ENCODE peak calls at places on chromosome 18, in nine cellular contexts. I, T, P, F, C, H, D, J and O are unnamed samples.

GRCh38 chr18:10169064-10169562 is 255.3 kb downstream of the VAPA start:
- DNase-seq in I (no peak), T (no peak), P (no peak), F (peak), C (no peak), H (no peak), D (peak), J (no peak), O (no peak)

GRCh38 chr18:6776193-6776592 is 46.7 kb downstream of the ARHGAP28 start:
- DNase-seq in I (no peak), T (no peak), P (no peak), F (peak), C (no peak), H (no peak), D (peak), J (no peak), O (peak)

GRCh38 chr18:76126327-76126726 is 368.7 kb downstream of the ZNF516 start:
- DNase-seq in I (no peak), T (no peak), P (no peak), F (no peak), C (no peak), H (no peak), D (peak), J (no peak), O (no peak)

GRCh38 chr18:52979888-52980287 is 639.9 kb downstream of the DCC start:
- DNase-seq in I (no peak), T (no peak), P (no peak), F (no peak), C (no peak), H (no peak), D (no peak), J (no peak), O (no peak)

GRCh38 chr18:58044370-58045264 is 591 bp downstream of the NEDD4L start:
- DNase-seq in I (peak), T (peak), P (peak), F (peak), C (peak), H (peak), D (no peak), J (no peak), O (no peak)

GRCh38 chr18:52339891-52340371 is at the start of gene DCC:
- DNase-seq in I (no peak), T (no peak), P (no peak), F (no peak), C (no peak), H (no peak), D (peak), J (peak), O (no peak)

GRCh38 chr18:39454866-39455265 is 1889.3 kb upstream of the CELF4 start:
- DNase-seq in I (no peak), T (no peak), P (no peak), F (peak), C (no peak), H (no peak), D (no peak), J (no peak), O (no peak)

GRCh38 chr18:48053881-48054586 is 123.6 kb upstream of the SMAD2 start:
- DNase-seq in I (no peak), T (peak), P (no peak), F (no peak), C (no peak), H (peak), D (no peak), J (no peak), O (no peak)

GRCh38 chr18:48020337-48021250 is 90.1 kb upstream of the SMAD2 start:
- DNase-seq in I (no peak), T (no peak), P (no peak), F (no peak), C (no peak), H (no peak), D (no peak), J (no peak), O (no peak)

GRCh38 chr18:43420950-43421349 is 143.7 kb upstream of the SYT4 start:
- DNase-seq in I (no peak), T (no peak), P (no peak), F (no peak), C (no peak), H (no peak), D (no peak), J (no peak), O (no peak)

GRCh38 chr18:36130883-36131653 is 1.4 kb downstream of the ELP2 start:
- DNase-seq in I (no peak), T (no peak), P (no peak), F (no peak), C (no peak), H (no peak), D (no peak), J (no peak), O (no peak)